ENCODE peak calls at places on chromosomes 12 and 14, in nine cellular contexts. One of them, this sample, is unnamed.

GRCh38 chr14:23154876-23155587 is 28.4 kb downstream of the SLC7A8 start:
- DNase-seq in aorta: peak; percentile 88
- DNase-seq in cardiac muscle cell: peak; percentile 59
- DNase-seq in IMR-90: peak; percentile 89
- DNase-seq in tibial artery: peak; percentile 96
- DNase-seq in left ventricle myocardium inferior: peak; percentile 80
- DNase-seq in heart left ventricle: peak; percentile 89
- DNase-seq in breast epithelium: peak; percentile 68
- DNase-seq in neuronal stem cell: no peak
- DNase-seq in this sample: peak; percentile 24

GRCh38 chr14:93430319-93430801 is 379 bp upstream of the UNC79 start:
- DNase-seq in cardiac muscle cell: peak; percentile 75
- DNase-seq in left ventricle myocardium inferior: no peak
- DNase-seq in breast epithelium: no peak
- DNase-seq in aorta: no peak
- DNase-seq in neuronal stem cell: peak; percentile 54
- DNase-seq in heart left ventricle: no peak
- DNase-seq in tibial artery: no peak
- DNase-seq in IMR-90: no peak
- DNase-seq in this sample: no peak

GRCh38 chr12:16618256-16618655 is 12.3 kb upstream of the LMO3 start:
- DNase-seq in cardiac muscle cell: no peak
- DNase-seq in neuronal stem cell: no peak
- DNase-seq in IMR-90: peak; percentile 52
- DNase-seq in tibial artery: no peak
- DNase-seq in left ventricle myocardium inferior: no peak
- DNase-seq in aorta: no peak
- DNase-seq in heart left ventricle: no peak
- DNase-seq in breast epithelium: no peak
- DNase-seq in this sample: no peak

GRCh38 chr14:61452452-61452851 is 131.1 kb downstream of the PRKCH start:
- DNase-seq in cardiac muscle cell: no peak
- DNase-seq in heart left ventricle: no peak
- DNase-seq in aorta: no peak
- DNase-seq in IMR-90: no peak
- DNase-seq in breast epithelium: no peak
- DNase-seq in neuronal stem cell: no peak
- DNase-seq in tibial artery: no peak
- DNase-seq in left ventricle myocardium inferior: no peak
- DNase-seq in this sample: no peak

GRCh38 chr12:100163416-100164152 is 20.9 kb upstream of the BLTP3B start:
- DNase-seq in IMR-90: peak; percentile 33
- DNase-seq in aorta: peak; percentile 90
- DNase-seq in cardiac muscle cell: peak; percentile 91
- DNase-seq in left ventricle myocardium inferior: peak; percentile 81
- DNase-seq in neuronal stem cell: peak; percentile 65
- DNase-seq in tibial artery: peak; percentile 84
- DNase-seq in breast epithelium: peak; percentile 81
- DNase-seq in heart left ventricle: peak; percentile 89
- DNase-seq in this sample: peak; percentile 47

GRCh38 chr14:49980027-49980426 is 87.1 kb downstream of the ARF6 start:
- DNase-seq in breast epithelium: no peak
- DNase-seq in cardiac muscle cell: no peak
- DNase-seq in neuronal stem cell: no peak
- DNase-seq in IMR-90: no peak
- DNase-seq in left ventricle myocardium inferior: no peak
- DNase-seq in heart left ventricle: no peak
- DNase-seq in aorta: no peak
- DNase-seq in tibial artery: no peak
- DNase-seq in this sample: no peak

GRCh38 chr12:55974308-55974724 is 438 bp downstream of the RAB5B start:
- DNase-seq in heart left ventricle: peak; percentile 61
- DNase-seq in tibial artery: no peak
- DNase-seq in left ventricle myocardium inferior: no peak
- DNase-seq in breast epithelium: peak; percentile 61
- DNase-seq in cardiac muscle cell: peak; percentile 76
- DNase-seq in neuronal stem cell: no peak
- DNase-seq in aorta: no peak
- DNase-seq in IMR-90: peak; percentile 45
- DNase-seq in this sample: peak; percentile 15

GRCh38 chr14:86779416-86779815 is 1213.6 kb downstream of the GALC start:
- DNase-seq in aorta: no peak
- DNase-seq in breast epithelium: no peak
- DNase-seq in tibial artery: no peak
- DNase-seq in neuronal stem cell: no peak
- DNase-seq in IMR-90: peak; percentile 40
- DNase-seq in cardiac muscle cell: no peak
- DNase-seq in heart left ventricle: no peak
- DNase-seq in left ventricle myocardium inferior: no peak
- DNase-seq in this sample: no peak

GRCh38 chr12:442235-442884 is 17.4 kb upstream of the B4GALNT3 start:
- DNase-seq in heart left ventricle: no peak
- DNase-seq in left ventricle myocardium inferior: no peak
- DNase-seq in cardiac muscle cell: peak; percentile 74
- DNase-seq in aorta: no peak
- DNase-seq in neuronal stem cell: peak; percentile 74
- DNase-seq in breast epithelium: no peak
- DNase-seq in tibial artery: no peak
- DNase-seq in IMR-90: peak; percentile 42
- DNase-seq in this sample: no peak

GRCh38 chr14:96582641-96582980 is 80.4 kb downstream of the PAPOLA start:
- DNase-seq in tibial artery: no peak
- DNase-seq in left ventricle myocardium inferior: no peak
- DNase-seq in neuronal stem cell: no peak
- DNase-seq in heart left ventricle: no peak
- DNase-seq in cardiac muscle cell: no peak
- DNase-seq in breast epithelium: no peak
- DNase-seq in IMR-90: no peak
- DNase-seq in aorta: no peak
- DNase-seq in this sample: no peak

GRCh38 chr14:61174395-61175386 is 106.4 kb downstream of the TMEM30B start:
- DNase-seq in tibial artery: no peak
- DNase-seq in cardiac muscle cell: no peak
- DNase-seq in breast epithelium: no peak
- DNase-seq in neuronal stem cell: no peak
- DNase-seq in left ventricle myocardium inferior: no peak
- DNase-seq in heart left ventricle: no peak
- DNase-seq in aorta: no peak
- DNase-seq in IMR-90: peak; percentile 82
- DNase-seq in this sample: no peak

GRCh38 chr12:111367661-111368221 is 1.2 kb downstream of the PHETA1 start:
- DNase-seq in left ventricle myocardium inferior: no peak
- DNase-seq in neuronal stem cell: no peak
- DNase-seq in heart left ventricle: no peak
- DNase-seq in cardiac muscle cell: no peak
- DNase-seq in breast epithelium: no peak
- DNase-seq in aorta: no peak
- DNase-seq in IMR-90: peak; percentile 15
- DNase-seq in tibial artery: no peak
- DNase-seq in this sample: no peak

GRCh38 chr14:84657866-84658385 is 872.0 kb upstream of the FLRT2 start:
- DNase-seq in neuronal stem cell: no peak
- DNase-seq in aorta: no peak
- DNase-seq in heart left ventricle: no peak
- DNase-seq in cardiac muscle cell: peak; percentile 1
- DNase-seq in IMR-90: no peak
- DNase-seq in left ventricle myocardium inferior: no peak
- DNase-seq in tibial artery: no peak
- DNase-seq in breast epithelium: no peak
- DNase-seq in this sample: no peak

GRCh38 chr14:96484391-96484790 is 17.8 kb upstream of the PAPOLA start:
- DNase-seq in IMR-90: no peak
- DNase-seq in breast epithelium: no peak
- DNase-seq in aorta: no peak
- DNase-seq in neuronal stem cell: no peak
- DNase-seq in cardiac muscle cell: no peak
- DNase-seq in left ventricle myocardium inferior: no peak
- DNase-seq in tibial artery: no peak
- DNase-seq in heart left ventricle: no peak
- DNase-seq in this sample: no peak

GRCh38 chr14:99320105-99320572 is 48.1 kb upstream of the BCL11B start:
- DNase-seq in cardiac muscle cell: peak; percentile 60
- DNase-seq in IMR-90: peak; percentile 8
- DNase-seq in breast epithelium: no peak
- DNase-seq in tibial artery: no peak
- DNase-seq in neuronal stem cell: peak; percentile 53
- DNase-seq in heart left ventricle: peak; percentile 46
- DNase-seq in left ventricle myocardium inferior: peak; percentile 21
- DNase-seq in aorta: peak; percentile 77
- DNase-seq in this sample: peak; percentile 58

GRCh38 chr14:58882577-58883018 is 244.8 kb downstream of the DACT1 start:
- DNase-seq in aorta: no peak
- DNase-seq in neuronal stem cell: no peak
- DNase-seq in cardiac muscle cell: no peak
- DNase-seq in tibial artery: no peak
- DNase-seq in breast epithelium: no peak
- DNase-seq in IMR-90: peak; percentile 67
- DNase-seq in left ventricle myocardium inferior: no peak
- DNase-seq in heart left ventricle: peak; percentile 23
- DNase-seq in this sample: no peak

DNA sequence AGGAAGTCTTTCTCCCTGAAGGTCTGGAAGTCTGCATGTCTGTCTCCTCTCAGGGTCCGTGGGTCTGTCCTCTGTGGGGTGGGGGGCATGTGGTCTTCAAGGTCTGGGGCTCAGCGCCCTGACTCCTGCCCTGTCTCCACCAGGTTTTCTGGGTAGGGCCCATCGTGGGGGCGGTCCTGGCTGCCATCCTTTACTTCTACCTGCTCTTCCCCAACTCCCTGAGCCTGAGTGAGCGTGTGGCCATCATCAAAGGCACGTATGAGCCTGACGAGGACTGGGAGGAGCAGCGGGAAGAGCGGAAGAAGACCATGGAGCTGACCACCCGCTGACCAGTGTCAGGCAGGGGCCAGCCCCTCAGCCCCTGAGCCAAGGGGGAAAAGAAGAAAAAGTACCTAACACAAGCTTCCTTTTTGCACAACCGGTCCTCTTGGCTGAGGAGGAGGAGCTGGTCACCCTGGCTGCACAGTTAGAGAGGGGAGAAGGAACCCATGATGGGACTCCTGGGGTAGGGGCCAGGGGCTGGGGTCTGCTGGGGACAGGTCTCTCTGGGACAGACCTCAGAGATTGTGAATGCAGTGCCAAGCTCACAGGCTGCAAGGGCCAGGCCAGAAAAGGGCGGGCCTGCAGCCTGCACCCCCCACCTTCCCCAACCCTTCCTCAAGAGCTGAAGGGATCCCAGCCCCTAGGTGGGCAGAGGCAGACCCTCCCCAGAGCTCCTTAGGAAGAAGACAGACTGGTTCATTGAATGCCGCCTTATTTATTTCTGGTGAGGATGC is 3.4 kb downstream of the AQP5 start:
- DNase-seq in left ventricle myocardium inferior: no peak
- DNase-seq in breast epithelium: no peak
- DNase-seq in neuronal stem cell: no peak
- DNase-seq in tibial artery: no peak
- DNase-seq in IMR-90: no peak
- DNase-seq in cardiac muscle cell: no peak
- DNase-seq in heart left ventricle: no peak
- DNase-seq in aorta: peak; percentile 57
- DNase-seq in this sample: no peak
- H3K27me3 ChIP-seq in left ventricle myocardium inferior: peaks cover 62% of the 10 kb centered on the region
- H3K27me3 ChIP-seq in breast epithelium: peaks cover 3% of the 10 kb centered on the region
- H3K27me3 ChIP-seq in neuronal stem cell: peaks cover 39% of the 10 kb centered on the region
- H3K27me3 ChIP-seq in tibial artery: no peaks in the 10 kb centered on the region
- H3K27me3 ChIP-seq in IMR-90: peaks cover 86% of the 10 kb centered on the region
- H3K27me3 ChIP-seq in cardiac muscle cell: peaks cover 48% of the 10 kb centered on the region
- H3K27me3 ChIP-seq in heart left ventricle: peaks cover 28% of the 10 kb centered on the region
- H3K27me3 ChIP-seq in aorta: no peaks in the 10 kb centered on the region
- H3K27me3 ChIP-seq in this sample: peaks cover 24% of the 10 kb centered on the region

GRCh38 chr12:42327227-42327590 is 1.2 kb downstream of the PPHLN1 start:
- DNase-seq in heart left ventricle: no peak
- DNase-seq in IMR-90: no peak
- DNase-seq in cardiac muscle cell: no peak
- DNase-seq in breast epithelium: no peak
- DNase-seq in neuronal stem cell: no peak
- DNase-seq in aorta: no peak
- DNase-seq in left ventricle myocardium inferior: no peak
- DNase-seq in tibial artery: no peak
- DNase-seq in this sample: no peak
- H3K4me1 ChIP-seq in heart left ventricle: peaks cover 17% of the 10 kb centered on the region
- H3K4me1 ChIP-seq in IMR-90: peaks cover 3% of the 10 kb centered on the region
- H3K4me1 ChIP-seq in cardiac muscle cell: peaks cover 17% of the 10 kb centered on the region
- H3K4me1 ChIP-seq in breast epithelium: peaks cover 8% of the 10 kb centered on the region
- H3K4me1 ChIP-seq in neuronal stem cell: peaks cover 13% of the 10 kb centered on the region
- H3K4me1 ChIP-seq in aorta: peaks cover 6% of the 10 kb centered on the region
- H3K4me1 ChIP-seq in left ventricle myocardium inferior: peaks cover 41% of the 10 kb centered on the region
- H3K4me1 ChIP-seq in tibial artery: peaks cover 13% of the 10 kb centered on the region
- H3K4me1 ChIP-seq in this sample: peaks cover 13% of the 10 kb centered on the region

GRCh38 chr12:50052964-50053363 is 4.4 kb upstream of the ASIC1 start:
- DNase-seq in tibial artery: no peak
- DNase-seq in aorta: no peak
- DNase-seq in IMR-90: no peak
- DNase-seq in neuronal stem cell: no peak
- DNase-seq in left ventricle myocardium inferior: no peak
- DNase-seq in cardiac muscle cell: no peak
- DNase-seq in breast epithelium: no peak
- DNase-seq in heart left ventricle: no peak
- DNase-seq in this sample: no peak

GRCh38 chr12:50049254-50050118 is 7.9 kb upstream of the ASIC1 start:
- DNase-seq in left ventricle myocardium inferior: no peak
- DNase-seq in aorta: no peak
- DNase-seq in heart left ventricle: no peak
- DNase-seq in IMR-90: no peak
- DNase-seq in breast epithelium: no peak
- DNase-seq in neuronal stem cell: no peak
- DNase-seq in cardiac muscle cell: no peak
- DNase-seq in tibial artery: no peak
- DNase-seq in this sample: no peak

GRCh38 chr12:50050119-50050385 is 7.3 kb upstream of the ASIC1 start:
- DNase-seq in neuronal stem cell: no peak
- DNase-seq in IMR-90: no peak
- DNase-seq in heart left ventricle: no peak
- DNase-seq in cardiac muscle cell: no peak
- DNase-seq in aorta: no peak
- DNase-seq in tibial artery: no peak
- DNase-seq in left ventricle myocardium inferior: no peak
- DNase-seq in breast epithelium: no peak
- DNase-seq in this sample: no peak

GRCh38 chr12:50052544-50052943 is 4.9 kb upstream of the ASIC1 start:
- DNase-seq in left ventricle myocardium inferior: no peak
- DNase-seq in heart left ventricle: no peak
- DNase-seq in tibial artery: no peak
- DNase-seq in cardiac muscle cell: no peak
- DNase-seq in neuronal stem cell: no peak
- DNase-seq in aorta: no peak
- DNase-seq in IMR-90: no peak
- DNase-seq in breast epithelium: no peak
- DNase-seq in this sample: no peak

GRCh38 chr12:50050410-50051280 is 6.8 kb upstream of the ASIC1 start:
- DNase-seq in tibial artery: peak; percentile 82
- DNase-seq in neuronal stem cell: no peak
- DNase-seq in IMR-90: peak; percentile 47
- DNase-seq in breast epithelium: no peak
- DNase-seq in cardiac muscle cell: peak; percentile 49
- DNase-seq in heart left ventricle: peak; percentile 76
- DNase-seq in aorta: peak; percentile 87
- DNase-seq in left ventricle myocardium inferior: peak; percentile 71
- DNase-seq in this sample: no peak
- H3K27me3 ChIP-seq in tibial artery: no peaks in the 10 kb centered on the region
- H3K27me3 ChIP-seq in neuronal stem cell: peaks cover 9% of the 10 kb centered on the region
- H3K27me3 ChIP-seq in IMR-90: peaks cover 54% of the 10 kb centered on the region
- H3K27me3 ChIP-seq in breast epithelium: no peaks in the 10 kb centered on the region
- H3K27me3 ChIP-seq in cardiac muscle cell: peaks cover 9% of the 10 kb centered on the region
- H3K27me3 ChIP-seq in heart left ventricle: peaks cover 4% of the 10 kb centered on the region
- H3K27me3 ChIP-seq in aorta: no peaks in the 10 kb centered on the region
- H3K27me3 ChIP-seq in left ventricle myocardium inferior: peaks cover 49% of the 10 kb centered on the region
- H3K27me3 ChIP-seq in this sample: peaks cover 14% of the 10 kb centered on the region

GRCh38 chr12:54356228-54356627 is 8.1 kb downstream of the GPR84 start:
- DNase-seq in tibial artery: no peak
- DNase-seq in aorta: no peak
- DNase-seq in breast epithelium: no peak
- DNase-seq in neuronal stem cell: no peak
- DNase-seq in left ventricle myocardium inferior: no peak
- DNase-seq in IMR-90: no peak
- DNase-seq in heart left ventricle: no peak
- DNase-seq in cardiac muscle cell: no peak
- DNase-seq in this sample: no peak
- H3K4me1 ChIP-seq in tibial artery: peaks cover 25% of the 10 kb centered on the region
- H3K4me1 ChIP-seq in aorta: no peaks in the 10 kb centered on the region
- H3K4me1 ChIP-seq in breast epithelium: no peaks in the 10 kb centered on the region
- H3K4me1 ChIP-seq in neuronal stem cell: peaks cover 81% of the 10 kb centered on the region
- H3K4me1 ChIP-seq in left ventricle myocardium inferior: peaks cover 55% of the 10 kb centered on the region
- H3K4me1 ChIP-seq in IMR-90: peaks cover 37% of the 10 kb centered on the region
- H3K4me1 ChIP-seq in heart left ventricle: peaks cover 10% of the 10 kb centered on the region
- H3K4me1 ChIP-seq in cardiac muscle cell: peaks cover 68% of the 10 kb centered on the region
- H3K4me1 ChIP-seq in this sample: peaks cover 32% of the 10 kb centered on the region

This sample was measured in SJSA1.